ENCODE peak calls at places on chromosome 14, in seven cellular contexts. Q, H, W, O, D, Z and S are unnamed samples.
A peak's percentile ranks its signal among the peaks of the same experiment; 100 is the strongest.

GRCh38 chr14:103232338-103232808 is 101.7 kb upstream of the EIF5 start:
- DNase-seq in Q (no peak), H (peak; percentile 50), W (no peak), O (no peak), D (no peak), Z (no peak), S (no peak)

GRCh38 chr14:79407572-79407971 is 803.7 kb downstream of the DIO2 start:
- DNase-seq in Q (no peak), H (no peak), W (no peak), O (no peak), D (no peak), Z (no peak), S (no peak)

GRCh38 chr14:33686218-33686617 is 264.7 kb downstream of the EGLN3 start:
- DNase-seq in Q (no peak), H (no peak), W (no peak), O (no peak), D (no peak), Z (no peak), S (no peak)

GRCh38 chr14:64717870-64718269 is 13.6 kb downstream of the PLEKHG3 start:
- DNase-seq in Q (no peak), H (no peak), W (peak; percentile 33), O (no peak), D (peak; percentile 87), Z (no peak), S (no peak)

GRCh38 chr14:26522985-26523384 is 74.8 kb downstream of the NOVA1 start:
- DNase-seq in Q (no peak), H (no peak), W (no peak), O (no peak), D (no peak), Z (no peak), S (no peak)

GRCh38 chr14:102908766-102909455 is 13.6 kb upstream of the AMN start:
- DNase-seq in Q (no peak), H (no peak), W (no peak), O (no peak), D (no peak), Z (no peak), S (no peak)

GRCh38 chr14:39430762-39431415 is 1.3 kb downstream of the FBXO33 start:
- DNase-seq in Q (no peak), H (peak; percentile 10), W (no peak), O (no peak), D (no peak), Z (no peak), S (no peak)

GRCh38 chr14:92677087-92677668 is 71.2 kb downstream of the LGMN start:
- DNase-seq in Q (no peak), H (no peak), W (no peak), O (no peak), D (no peak), Z (no peak), S (peak; percentile 14)

GRCh38 chr14:62103497-62103896 is 341.3 kb downstream of the SNAPC1 start:
- DNase-seq in Q (no peak), H (no peak), W (no peak), O (no peak), D (no peak), Z (no peak), S (no peak)

GRCh38 chr14:70707138-70708038 is 65.7 kb downstream of the TTC9 start:
- DNase-seq in Q (no peak), H (no peak), W (no peak), O (no peak), D (peak; percentile 74), Z (no peak), S (peak; percentile 70)

GRCh38 chr14:103382375-103382774 is 2.8 kb upstream of the MARK3 start:
- DNase-seq in Q (no peak), H (no peak), W (no peak), O (no peak), D (no peak), Z (no peak), S (no peak)

GRCh38 chr14:76929927-76930326 is 98.6 kb downstream of the IRF2BPL start:
- DNase-seq in Q (peak; percentile 34), H (peak; percentile 49), W (no peak), O (no peak), D (peak; percentile 50), Z (no peak), S (no peak)

GRCh38 chr14:51677276-51677675 is 25.6 kb downstream of the FRMD6 start:
- DNase-seq in Q (no peak), H (no peak), W (no peak), O (no peak), D (no peak), Z (no peak), S (no peak)
- H3K4me1 ChIP-seq in Q (no peaks in the 10 kb centered on the region), H (no peaks in the 10 kb centered on the region), W (peaks cover 19% of the 10 kb centered on the region), O (no peaks in the 10 kb centered on the region), D (no peaks in the 10 kb centered on the region), Z (peaks cover 4% of the 10 kb centered on the region), S (no peaks in the 10 kb centered on the region)

GRCh38 chr14:60206249-60206670 is 41.1 kb upstream of the DHRS7 start:
- DNase-seq in Q (no peak), H (no peak), W (no peak), O (no peak), D (no peak), Z (no peak), S (no peak)

GRCh38 chr14:60199321-60199720 is 34.1 kb upstream of the DHRS7 start:
- DNase-seq in Q (no peak), H (no peak), W (no peak), O (no peak), D (no peak), Z (no peak), S (no peak)

GRCh38 chr14:60206837-60207533 is 41.8 kb upstream of the DHRS7 start:
- DNase-seq in Q (no peak), H (no peak), W (no peak), O (no peak), D (no peak), Z (no peak), S (no peak)

GRCh38 chr14:60204843-60205774 is 39.9 kb upstream of the DHRS7 start:
- DNase-seq in Q (no peak), H (no peak), W (no peak), O (no peak), D (no peak), Z (no peak), S (no peak)

DNA sequence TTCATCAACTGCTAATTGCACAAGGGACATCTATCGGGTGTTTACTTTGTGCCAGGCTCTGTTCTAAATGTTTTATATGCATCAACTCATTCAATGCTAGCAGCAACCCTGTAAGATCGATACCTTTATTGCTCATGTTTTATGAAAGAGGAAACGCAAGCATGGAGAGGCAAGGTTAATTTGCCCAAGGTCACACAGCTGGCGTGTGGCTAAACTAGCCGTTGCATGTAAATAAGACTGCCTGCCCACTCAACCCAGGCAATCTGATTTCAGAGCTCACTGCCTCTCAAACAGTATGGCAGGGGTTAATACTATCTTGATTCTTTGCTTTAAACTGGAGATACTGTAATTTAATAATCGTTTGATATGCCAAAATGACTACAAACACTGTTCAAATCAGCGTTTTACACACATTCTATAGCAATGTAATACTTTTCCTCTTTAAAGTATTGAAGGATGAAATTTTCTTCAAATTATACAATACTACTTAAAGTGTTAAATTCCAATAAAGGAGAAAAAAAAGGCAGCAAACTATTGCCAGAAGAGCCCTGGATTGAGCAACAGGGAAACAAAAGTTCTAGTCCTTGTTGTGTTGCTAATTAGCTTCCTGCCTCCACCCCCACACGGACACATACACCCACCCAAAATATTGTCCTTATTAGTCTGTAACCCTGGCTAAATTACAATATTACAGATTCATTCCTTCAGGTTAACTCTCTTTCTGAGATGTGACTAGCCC is 39.1 kb upstream of the DHRS7 start:
- DNase-seq in Q (no peak), H (peak; percentile 28), W (no peak), O (no peak), D (no peak), Z (no peak), S (no peak)
- TF ChIP-seq CTCF in Q (no peak), H (no peak), W (no peak), O (no peak), D (no peak), Z (no peak), S (no peak)

GRCh38 chr14:53149656-53150319 is 3.3 kb downstream of the DDHD1 start:
- DNase-seq in Q (no peak), H (no peak), W (no peak), O (no peak), D (no peak), Z (no peak), S (no peak)

GRCh38 chr14:53152627-53152908 is 555 bp downstream of the DDHD1 start:
- DNase-seq in Q (no peak), H (no peak), W (no peak), O (no peak), D (no peak), Z (no peak), S (peak; percentile 82)

GRCh38 chr14:53151867-53152626 is 1.1 kb downstream of the DDHD1 start:
- DNase-seq in Q (peak; percentile 52), H (peak; percentile 59), W (peak; percentile 58), O (peak; percentile 75), D (peak; percentile 47), Z (no peak), S (peak; percentile 90)

GRCh38 chr14:53152909-53153701 is at the start of gene DDHD1:
- DNase-seq in Q (peak; percentile 81), H (peak; percentile 78), W (peak; percentile 83), O (peak; percentile 65), D (peak; percentile 79), Z (no peak), S (peak; percentile 91)

DNA sequence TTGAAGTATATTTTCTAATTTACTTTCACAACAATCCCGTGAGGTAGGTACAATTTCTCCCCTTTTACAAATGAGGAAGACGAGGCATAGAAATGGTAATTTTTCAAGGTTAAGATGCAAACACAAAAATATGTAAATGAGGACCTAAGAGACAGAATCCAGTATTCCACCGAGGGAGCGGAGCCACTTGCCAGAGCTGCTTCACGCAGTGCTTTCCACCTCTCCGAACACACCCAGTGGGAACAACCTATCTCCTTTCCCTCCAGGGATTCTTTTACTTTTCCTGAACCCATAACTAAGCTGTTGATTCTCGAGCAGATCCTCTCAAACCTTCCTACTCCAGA is 1.6 kb downstream of the DDHD1 start:
- DNase-seq in Q (no peak), H (peak; percentile 12), W (no peak), O (no peak), D (no peak), Z (no peak), S (no peak)
- H3K4me1 ChIP-seq in Q (peaks cover 47% of the 10 kb centered on the region), H (no peaks in the 10 kb centered on the region), W (peaks cover 11% of the 10 kb centered on the region), O (peaks cover 23% of the 10 kb centered on the region), D (peaks cover 14% of the 10 kb centered on the region), Z (no peaks in the 10 kb centered on the region), S (peaks cover 4% of the 10 kb centered on the region)

DNA sequence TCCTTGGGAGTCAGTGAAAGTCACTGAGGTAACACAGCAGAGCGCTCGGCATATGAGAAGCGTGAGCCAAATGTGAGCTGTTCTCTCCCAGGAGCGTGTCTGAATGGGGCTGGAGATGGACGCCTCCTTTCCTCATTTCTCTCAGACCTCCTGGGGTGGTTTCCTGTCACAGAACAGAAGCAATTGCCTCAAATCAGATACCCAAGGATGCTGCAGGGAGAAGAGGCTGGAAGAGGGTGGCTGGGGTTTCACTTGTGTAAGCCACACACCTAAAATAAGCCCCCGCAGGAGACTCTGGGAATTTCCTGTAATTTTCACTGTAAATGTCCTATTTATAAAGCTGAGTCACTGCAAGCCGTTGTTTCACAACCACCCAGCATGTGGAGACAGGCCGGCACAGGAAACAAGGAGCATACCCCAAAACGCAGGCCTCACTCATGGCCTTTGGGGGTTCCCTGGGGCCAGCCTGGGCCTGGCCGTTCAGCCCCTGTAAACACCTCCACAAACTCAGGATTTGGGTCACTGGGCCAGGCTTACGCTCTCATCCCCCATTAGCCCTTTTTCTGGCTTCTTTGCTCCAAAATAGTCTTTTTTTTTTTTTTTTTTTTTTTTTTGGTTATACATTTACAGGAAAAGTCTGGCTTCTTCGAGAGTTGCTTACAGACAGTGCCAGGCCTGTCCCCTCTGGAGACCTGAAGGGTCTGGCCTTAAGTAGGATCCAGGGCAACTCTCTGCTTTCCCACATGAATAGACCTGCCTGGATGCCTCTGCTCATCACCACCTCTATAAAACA is 55.3 kb downstream of the VCPKMT start:
- DNase-seq in Q (no peak), H (peak; percentile 49), W (peak; percentile 62), O (peak; percentile 79), D (peak; percentile 71), Z (no peak), S (no peak)
- TF ChIP-seq CTCF in Q (no peak), H (no peak), W (no peak), O (no peak), D (no peak), Z (no peak), S (no peak)